ENCODE peak calls at places on chromosome 19, in six cellular contexts. V is brain microvascular endothelial cell; O is CD4-positive, alpha-beta T cell; U is suprapubic skin; L is A549; E is breast epithelium. H is an unnamed sample.

GRCh38 chr19:19217110-19217509 is 5.4 kb downstream of the NCAN start:
- DNase-seq in V (peak), O (no peak), U (no peak), L (peak), E (no peak), H (no peak)

GRCh38 chr19:32619051-32619685 is 38.2 kb downstream of the PDCD5 start:
- DNase-seq in V (no peak), O (no peak), U (no peak), L (no peak), E (no peak), H (no peak)

GRCh38 chr19:35718345-35719041 is 690 bp downstream of the KMT2B start:
- DNase-seq in V (no peak), O (peak), U (peak), L (peak), E (no peak), H (no peak)

GRCh38 chr19:50838239-50838638 is 4.9 kb upstream of the KLK15 start:
- DNase-seq in V (no peak), O (no peak), U (no peak), L (peak), E (no peak), H (no peak)

GRCh38 chr19:10848208-10848843 is at the start of gene C19orf38:
- DNase-seq in V (no peak), O (no peak), U (no peak), L (no peak), E (no peak), H (no peak)

GRCh38 chr19:1168877-1169791 is 4.9 kb downstream of the SBNO2 start:
- DNase-seq in V (peak), O (no peak), U (peak), L (peak), E (no peak), H (no peak)

GRCh38 chr19:16325161-16325527 is 518 bp downstream of the KLF2 start:
- DNase-seq in V (no peak), O (peak), U (no peak), L (peak), E (no peak), H (no peak)

GRCh38 chr19:11045536-11045935 is 43.7 kb upstream of the LDLR start:
- DNase-seq in V (no peak), O (no peak), U (no peak), L (no peak), E (no peak), H (no peak)

GRCh38 chr19:991174-991931 is 7.2 kb downstream of the WDR18 start:
- DNase-seq in V (peak), O (peak), U (no peak), L (peak), E (no peak), H (no peak)

GRCh38 chr19:49558591-49558990 is 21.8 kb downstream of the NOSIP start:
- DNase-seq in V (no peak), O (no peak), U (no peak), L (no peak), E (no peak), H (no peak)

GRCh38 chr19:6761053-6761676 is 6.1 kb downstream of the SH2D3A start:
- DNase-seq in V (no peak), O (no peak), U (no peak), L (peak), E (no peak), H (no peak)

GRCh38 chr19:5439452-5439851 is 15.8 kb upstream of the ZNRF4 start:
- DNase-seq in V (no peak), O (no peak), U (no peak), L (no peak), E (no peak), H (no peak)

GRCh38 chr19:1935484-1936208 is 5.3 kb upstream of the CSNK1G2 start:
- DNase-seq in V (no peak), O (no peak), U (no peak), L (peak), E (no peak), H (no peak)

GRCh38 chr19:58035863-58036262 is 2.0 kb downstream of the ZSCAN1 start:
- DNase-seq in V (no peak), O (no peak), U (no peak), L (no peak), E (no peak), H (no peak)

GRCh38 chr19:19745496-19746285 is 12.8 kb upstream of the ZNF14 start:
- DNase-seq in V (no peak), O (no peak), U (no peak), L (no peak), E (no peak), H (no peak)

GRCh38 chr19:50244695-50245094 is 41.3 kb downstream of the MYH14 start:
- DNase-seq in V (no peak), O (no peak), U (no peak), L (no peak), E (no peak), H (no peak)

GRCh38 chr19:13861714-13862531 is 15.0 kb upstream of the NANOS3 start:
- DNase-seq in V (peak), O (peak), U (peak), L (peak), E (peak), H (peak)
- H3K27ac ChIP-seq in V (peak), O (peak), U (peak), L (peak), E (peak), H (peak)

DNA sequence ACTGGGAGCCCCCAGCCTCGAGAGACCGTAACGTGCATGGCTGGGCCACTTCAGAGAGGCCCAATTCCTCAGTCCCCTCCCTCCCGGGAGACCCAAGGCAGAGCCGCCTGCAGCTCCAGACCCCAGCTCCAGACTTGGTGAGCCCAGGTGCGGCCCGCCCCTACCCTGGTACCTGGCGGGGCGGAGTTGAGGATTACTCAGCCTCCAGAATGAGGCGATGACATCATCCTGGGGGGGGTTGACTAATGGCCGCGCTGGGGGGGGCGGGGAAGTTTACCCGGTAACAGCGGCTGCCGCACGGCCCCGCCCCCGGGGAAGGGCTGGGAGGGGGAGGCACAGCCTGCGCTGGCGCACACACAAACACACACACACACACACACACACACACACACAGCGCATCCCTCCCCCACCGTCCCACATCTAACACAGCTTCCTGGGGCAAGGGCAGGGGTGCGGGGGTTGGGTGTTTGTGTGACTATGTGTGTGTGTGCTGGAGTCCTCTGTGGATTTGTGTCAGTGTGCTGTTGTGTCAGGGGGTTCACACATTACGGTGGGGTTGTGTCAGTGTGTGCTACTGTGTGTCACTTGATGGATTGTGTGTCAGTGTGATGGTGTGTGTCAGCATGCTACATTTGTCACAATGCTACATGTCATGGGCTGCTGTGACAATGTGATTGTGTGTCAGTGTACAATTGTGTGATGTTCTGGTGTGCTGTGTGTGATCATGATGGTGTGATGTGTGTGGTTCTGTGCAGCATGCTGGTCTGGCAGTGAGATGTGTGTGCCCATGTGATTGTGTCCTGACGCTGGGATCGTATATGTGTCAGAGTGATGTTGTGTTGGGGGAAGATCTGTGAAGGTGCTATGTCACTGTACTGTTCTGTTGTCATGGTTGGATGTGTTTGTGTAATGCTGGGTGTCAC is 10.3 kb upstream of the BBC3 start:
- DNase-seq in V (peak), O (peak), U (no peak), L (peak), E (peak), H (peak)
- H3K27ac ChIP-seq in V (no peak), O (peak), U (no peak), L (peak), E (no peak), H (peak)

GRCh38 chr19:47540748-47541147 is 25.9 kb upstream of the NAPA start:
- DNase-seq in V (peak), O (no peak), U (no peak), L (peak), E (no peak), H (no peak)
- H3K27ac ChIP-seq in V (no peak), O (no peak), U (no peak), L (no peak), E (no peak), H (no peak)

DNA sequence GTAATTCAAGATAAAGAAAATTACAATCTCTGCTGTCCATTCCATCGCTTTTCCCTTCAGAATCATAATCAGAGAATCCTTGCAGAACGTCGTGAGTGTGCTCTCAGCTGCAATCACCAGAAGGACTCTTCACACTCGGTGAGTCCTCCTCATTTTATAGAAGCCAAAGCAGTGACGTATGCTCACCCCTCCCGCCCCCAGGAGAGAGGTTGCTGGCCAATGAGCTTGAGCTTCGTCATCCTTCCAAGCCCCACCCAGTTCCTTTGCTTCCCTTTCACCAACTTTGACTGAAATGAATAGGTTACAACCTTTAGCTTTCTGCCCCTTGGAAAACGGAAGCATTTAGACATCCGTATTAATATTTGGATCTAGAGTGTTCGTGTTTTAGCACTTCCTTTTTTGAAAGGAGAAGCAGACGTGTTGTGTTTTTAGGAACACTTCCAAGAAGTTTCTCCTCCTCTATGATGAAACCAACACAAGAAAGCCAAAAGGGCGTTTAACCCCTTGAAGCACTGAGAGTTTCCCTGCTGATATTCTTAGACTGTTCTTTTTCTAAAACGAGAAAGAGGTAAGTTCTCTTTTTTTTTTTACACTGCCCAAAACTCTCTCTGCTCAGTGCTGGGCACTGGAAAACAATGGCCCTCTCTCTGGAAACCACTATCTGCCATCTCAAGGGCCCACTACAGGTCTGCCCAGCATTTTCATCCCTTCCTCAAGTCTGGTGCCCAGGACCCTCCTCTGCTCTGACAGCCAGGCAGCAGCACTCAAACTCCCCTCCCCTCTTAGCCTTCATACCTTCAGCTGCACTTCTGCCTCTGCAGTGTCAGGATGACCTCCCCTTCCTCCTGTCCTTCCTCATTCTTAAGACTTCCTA is 44.3 kb upstream of the CEACAM21 start:
- DNase-seq in V (peak), O (peak), U (peak), L (peak), E (peak), H (peak)
- H3K27ac ChIP-seq in V (no peak), O (peak), U (peak), L (no peak), E (peak), H (no peak)

DNA sequence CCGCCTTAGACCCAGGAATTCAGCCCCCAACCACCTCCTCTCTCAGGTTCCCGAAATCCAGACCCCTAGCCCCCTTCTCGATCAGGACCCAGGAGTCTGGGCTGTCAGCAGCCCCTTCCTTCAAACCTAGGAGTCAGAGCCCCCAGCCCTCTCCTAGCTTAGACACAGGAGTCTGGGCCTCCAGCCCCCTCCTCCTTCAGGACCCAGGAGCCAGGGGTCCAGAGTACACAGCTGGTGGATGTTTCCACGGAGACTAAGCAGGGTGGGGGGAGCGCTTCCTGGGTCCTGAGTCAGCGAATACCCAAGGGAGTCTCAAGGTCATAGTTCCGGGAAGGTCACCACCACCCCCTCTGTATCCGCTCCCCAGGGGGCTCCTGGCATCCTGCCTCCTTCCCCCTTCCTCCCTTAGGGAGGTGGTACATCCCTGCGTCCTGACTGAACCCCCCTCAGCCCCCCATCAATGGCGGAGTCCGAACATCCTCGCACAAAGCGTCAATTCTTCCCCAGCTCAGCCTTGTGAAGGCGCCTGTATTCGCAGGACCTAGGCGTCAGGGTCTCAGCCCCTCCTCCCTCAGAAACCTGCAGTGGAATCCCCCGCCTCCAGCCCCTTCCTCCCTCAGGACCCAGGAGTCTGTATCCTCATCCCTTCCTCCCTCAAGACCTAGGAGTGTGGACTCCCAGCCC is 4.6 kb downstream of the CADM4 start:
- DNase-seq in V (peak), O (no peak), U (no peak), L (no peak), E (peak), H (no peak)
- H3K27ac ChIP-seq in V (no peak), O (no peak), U (peak), L (no peak), E (peak), H (no peak)

GRCh38 chr19:45350477-45351058 is 10.0 kb downstream of the KLC3 start:
- DNase-seq in V (no peak), O (no peak), U (no peak), L (no peak), E (no peak), H (no peak)

GRCh38 chr19:45352471-45352870 is 11.9 kb downstream of the KLC3 start:
- DNase-seq in V (no peak), O (no peak), U (no peak), L (no peak), E (no peak), H (no peak)

GRCh38 chr19:45352914-45353796 is 12.6 kb downstream of the KLC3 start:
- DNase-seq in V (no peak), O (no peak), U (no peak), L (peak), E (no peak), H (no peak)

GRCh38 chr19:45351401-45351952 is 10.9 kb downstream of the KLC3 start:
- DNase-seq in V (no peak), O (no peak), U (no peak), L (no peak), E (no peak), H (no peak)

DNA sequence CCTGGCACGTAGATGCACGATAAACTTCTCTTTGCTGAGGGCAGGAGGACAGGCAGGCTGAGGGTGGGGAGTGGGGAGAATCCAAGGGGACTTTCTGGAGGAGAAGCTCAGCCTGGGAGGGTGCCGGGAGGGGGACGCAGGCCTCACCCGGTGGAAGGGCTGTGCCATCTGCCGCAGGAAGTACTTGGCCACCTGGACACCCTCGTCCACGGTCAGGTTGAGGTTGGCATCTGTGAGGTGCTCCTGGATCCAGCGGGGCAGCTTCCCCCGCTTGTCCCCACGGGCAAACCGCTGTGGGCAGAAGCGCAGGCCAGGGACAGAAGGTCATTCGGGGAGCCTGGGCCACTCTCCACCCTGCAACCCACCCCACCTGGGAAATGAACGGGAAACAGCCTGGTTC is 11.5 kb downstream of the KLC3 start:
- DNase-seq in V (no peak), O (no peak), U (no peak), L (no peak), E (no peak), H (no peak)
- H3K27ac ChIP-seq in V (no peak), O (no peak), U (no peak), L (no peak), E (no peak), H (no peak)

GRCh38 chr19:9040131-9040530 is 29.9 kb upstream of the MUC16 start:
- DNase-seq in V (no peak), O (no peak), U (no peak), L (no peak), E (no peak), H (no peak)

GRCh38 chr19:9037415-9038062 is 27.3 kb upstream of the MUC16 start:
- DNase-seq in V (no peak), O (no peak), U (no peak), L (no peak), E (no peak), H (no peak)

GRCh38 chr19:9041023-9041422 is 30.8 kb upstream of the MUC16 start:
- DNase-seq in V (no peak), O (no peak), U (no peak), L (no peak), E (no peak), H (no peak)

GRCh38 chr19:9043524-9043923 is 33.3 kb upstream of the MUC16 start:
- DNase-seq in V (no peak), O (no peak), U (no peak), L (no peak), E (no peak), H (no peak)

DNA sequence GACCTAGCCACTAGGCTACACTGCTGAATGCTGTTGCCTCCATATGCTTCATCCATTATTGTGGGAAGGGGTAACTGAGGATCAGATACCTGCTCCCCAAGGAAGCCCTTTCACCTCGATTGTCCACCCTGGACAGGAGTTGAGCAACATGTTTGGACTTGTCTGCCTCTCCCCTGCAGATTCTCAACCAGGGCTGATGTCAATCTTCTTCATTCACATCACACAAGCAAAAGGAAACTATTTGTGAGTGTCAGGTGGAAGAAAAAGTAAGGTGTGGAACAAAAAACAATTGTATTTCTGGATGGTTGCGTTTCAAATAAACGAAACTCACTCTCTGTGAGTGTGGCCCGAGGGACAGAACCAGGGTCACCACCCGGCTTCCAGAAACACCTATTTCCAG is 29.5 kb upstream of the MUC16 start:
- DNase-seq in V (no peak), O (no peak), U (no peak), L (no peak), E (no peak), H (no peak)
- H3K27ac ChIP-seq in V (no peak), O (no peak), U (no peak), L (peak), E (no peak), H (no peak)

GRCh38 chr19:53517114-53517741 is 20.7 kb upstream of the ZNF331 start:
- DNase-seq in V (no peak), O (no peak), U (no peak), L (no peak), E (no peak), H (no peak)
- H3K27ac ChIP-seq in V (no peak), O (no peak), U (no peak), L (no peak), E (no peak), H (no peak)

GRCh38 chr19:38841180-38841766 is 8.5 kb downstream of the HNRNPL start:
- DNase-seq in V (no peak), O (no peak), U (no peak), L (no peak), E (no peak), H (no peak)
- H3K27ac ChIP-seq in V (no peak), O (peak), U (no peak), L (no peak), E (peak), H (no peak)